ENCODE peak calls at places on chromosome 5, in eight cellular contexts. One of them, this sample, is unnamed.

GRCh38 chr5:106399381-106399780 is 1271.4 kb downstream of the EFNA5 start:
- DNase-seq in fibroblast of mammary gland: peak; percentile 50
- DNase-seq in lower leg skin: no peak
- DNase-seq in thoracic aorta: no peak
- DNase-seq in dorsolateral prefrontal cortex: no peak
- DNase-seq in small intestine: no peak
- DNase-seq in neuronal stem cell: no peak
- DNase-seq in ovary: no peak
- DNase-seq in this sample: peak; percentile 32

GRCh38 chr5:14038341-14038959 is 94.0 kb upstream of the DNAH5 start:
- DNase-seq in lower leg skin: no peak
- DNase-seq in neuronal stem cell: no peak
- DNase-seq in ovary: no peak
- DNase-seq in dorsolateral prefrontal cortex: no peak
- DNase-seq in thoracic aorta: no peak
- DNase-seq in fibroblast of mammary gland: peak; percentile 98
- DNase-seq in small intestine: no peak
- DNase-seq in this sample: peak; percentile 92

GRCh38 chr5:997001-997474 is 11.6 kb upstream of the NKD2 start:
- DNase-seq in dorsolateral prefrontal cortex: no peak
- DNase-seq in small intestine: no peak
- DNase-seq in neuronal stem cell: no peak
- DNase-seq in ovary: peak; percentile 35
- DNase-seq in lower leg skin: no peak
- DNase-seq in fibroblast of mammary gland: no peak
- DNase-seq in thoracic aorta: no peak
- DNase-seq in this sample: no peak

GRCh38 chr5:137462816-137463520 is 36.2 kb downstream of the SPOCK1 start:
- DNase-seq in fibroblast of mammary gland: peak; percentile 18
- DNase-seq in thoracic aorta: no peak
- DNase-seq in small intestine: no peak
- DNase-seq in neuronal stem cell: no peak
- DNase-seq in ovary: no peak
- DNase-seq in lower leg skin: no peak
- DNase-seq in dorsolateral prefrontal cortex: no peak
- DNase-seq in this sample: no peak

GRCh38 chr5:56638768-56639238 is 176.5 kb upstream of the MAP3K1 start:
- DNase-seq in fibroblast of mammary gland: no peak
- DNase-seq in small intestine: no peak
- DNase-seq in dorsolateral prefrontal cortex: no peak
- DNase-seq in neuronal stem cell: no peak
- DNase-seq in ovary: no peak
- DNase-seq in thoracic aorta: no peak
- DNase-seq in lower leg skin: peak; percentile 27
- DNase-seq in this sample: no peak

GRCh38 chr5:112018846-112019245 is 261.9 kb upstream of the NREP start:
- DNase-seq in lower leg skin: no peak
- DNase-seq in neuronal stem cell: no peak
- DNase-seq in fibroblast of mammary gland: no peak
- DNase-seq in small intestine: no peak
- DNase-seq in thoracic aorta: no peak
- DNase-seq in ovary: no peak
- DNase-seq in dorsolateral prefrontal cortex: no peak
- DNase-seq in this sample: no peak

GRCh38 chr5:55603947-55604346 is 69.2 kb upstream of the PLPP1 start:
- DNase-seq in neuronal stem cell: no peak
- DNase-seq in ovary: no peak
- DNase-seq in lower leg skin: no peak
- DNase-seq in thoracic aorta: no peak
- DNase-seq in dorsolateral prefrontal cortex: no peak
- DNase-seq in small intestine: no peak
- DNase-seq in fibroblast of mammary gland: peak; percentile 88
- DNase-seq in this sample: no peak

GRCh38 chr5:3217114-3217513 is 378.5 kb upstream of the IRX1 start:
- DNase-seq in small intestine: no peak
- DNase-seq in ovary: no peak
- DNase-seq in neuronal stem cell: no peak
- DNase-seq in dorsolateral prefrontal cortex: no peak
- DNase-seq in thoracic aorta: no peak
- DNase-seq in fibroblast of mammary gland: no peak
- DNase-seq in lower leg skin: no peak
- DNase-seq in this sample: no peak

GRCh38 chr5:97229688-97230285 is 46.7 kb upstream of the RIOK2 start:
- DNase-seq in neuronal stem cell: no peak
- DNase-seq in ovary: no peak
- DNase-seq in dorsolateral prefrontal cortex: no peak
- DNase-seq in small intestine: no peak
- DNase-seq in lower leg skin: no peak
- DNase-seq in thoracic aorta: no peak
- DNase-seq in fibroblast of mammary gland: no peak
- DNase-seq in this sample: peak; percentile 1

GRCh38 chr5:126516133-126516532 is 78.9 kb downstream of the ALDH7A1 start:
- DNase-seq in fibroblast of mammary gland: peak; percentile 52
- DNase-seq in lower leg skin: no peak
- DNase-seq in neuronal stem cell: no peak
- DNase-seq in small intestine: no peak
- DNase-seq in thoracic aorta: no peak
- DNase-seq in dorsolateral prefrontal cortex: no peak
- DNase-seq in ovary: no peak
- DNase-seq in this sample: no peak

GRCh38 chr5:1294839-1295649 is at the start of gene TERT:
- DNase-seq in lower leg skin: no peak
- DNase-seq in thoracic aorta: no peak
- DNase-seq in ovary: peak; percentile 20
- DNase-seq in small intestine: peak; percentile 14
- DNase-seq in neuronal stem cell: peak; percentile 57
- DNase-seq in fibroblast of mammary gland: no peak
- DNase-seq in dorsolateral prefrontal cortex: no peak
- DNase-seq in this sample: no peak

GRCh38 chr5:180153991-180154390 is 55.0 kb downstream of the RASGEF1C start:
- DNase-seq in neuronal stem cell: no peak
- DNase-seq in lower leg skin: peak; percentile 0
- DNase-seq in fibroblast of mammary gland: no peak
- DNase-seq in ovary: no peak
- DNase-seq in dorsolateral prefrontal cortex: no peak
- DNase-seq in thoracic aorta: no peak
- DNase-seq in small intestine: no peak
- DNase-seq in this sample: no peak

GRCh38 chr5:71576241-71576640 is 10.9 kb upstream of the MCCC2 start:
- DNase-seq in neuronal stem cell: no peak
- DNase-seq in lower leg skin: no peak
- DNase-seq in small intestine: no peak
- DNase-seq in thoracic aorta: no peak
- DNase-seq in ovary: no peak
- DNase-seq in fibroblast of mammary gland: peak; percentile 4
- DNase-seq in dorsolateral prefrontal cortex: no peak
- DNase-seq in this sample: no peak

GRCh38 chr5:96584712-96585111 is 77.5 kb upstream of the CAST start:
- DNase-seq in small intestine: no peak
- DNase-seq in dorsolateral prefrontal cortex: no peak
- DNase-seq in ovary: no peak
- DNase-seq in thoracic aorta: no peak
- DNase-seq in neuronal stem cell: no peak
- DNase-seq in fibroblast of mammary gland: no peak
- DNase-seq in lower leg skin: peak; percentile 22
- DNase-seq in this sample: no peak

GRCh38 chr5:6770826-6771607 is 57.8 kb downstream of the TENT4A start:
- DNase-seq in neuronal stem cell: no peak
- DNase-seq in lower leg skin: no peak
- DNase-seq in fibroblast of mammary gland: no peak
- DNase-seq in dorsolateral prefrontal cortex: no peak
- DNase-seq in thoracic aorta: no peak
- DNase-seq in ovary: no peak
- DNase-seq in small intestine: no peak
- DNase-seq in this sample: no peak

GRCh38 chr5:6774673-6775327 is 61.6 kb downstream of the TENT4A start:
- DNase-seq in lower leg skin: no peak
- DNase-seq in fibroblast of mammary gland: no peak
- DNase-seq in thoracic aorta: no peak
- DNase-seq in neuronal stem cell: no peak
- DNase-seq in ovary: no peak
- DNase-seq in small intestine: no peak
- DNase-seq in dorsolateral prefrontal cortex: no peak
- DNase-seq in this sample: no peak

GRCh38 chr5:6775595-6775994 is 62.4 kb downstream of the TENT4A start:
- DNase-seq in small intestine: no peak
- DNase-seq in thoracic aorta: no peak
- DNase-seq in ovary: no peak
- DNase-seq in dorsolateral prefrontal cortex: no peak
- DNase-seq in fibroblast of mammary gland: no peak
- DNase-seq in lower leg skin: no peak
- DNase-seq in neuronal stem cell: no peak
- DNase-seq in this sample: no peak

GRCh38 chr5:6773342-6774035 is 60.3 kb downstream of the TENT4A start:
- DNase-seq in lower leg skin: no peak
- DNase-seq in fibroblast of mammary gland: no peak
- DNase-seq in thoracic aorta: no peak
- DNase-seq in small intestine: no peak
- DNase-seq in ovary: no peak
- DNase-seq in neuronal stem cell: no peak
- DNase-seq in dorsolateral prefrontal cortex: no peak
- DNase-seq in this sample: no peak

DNA sequence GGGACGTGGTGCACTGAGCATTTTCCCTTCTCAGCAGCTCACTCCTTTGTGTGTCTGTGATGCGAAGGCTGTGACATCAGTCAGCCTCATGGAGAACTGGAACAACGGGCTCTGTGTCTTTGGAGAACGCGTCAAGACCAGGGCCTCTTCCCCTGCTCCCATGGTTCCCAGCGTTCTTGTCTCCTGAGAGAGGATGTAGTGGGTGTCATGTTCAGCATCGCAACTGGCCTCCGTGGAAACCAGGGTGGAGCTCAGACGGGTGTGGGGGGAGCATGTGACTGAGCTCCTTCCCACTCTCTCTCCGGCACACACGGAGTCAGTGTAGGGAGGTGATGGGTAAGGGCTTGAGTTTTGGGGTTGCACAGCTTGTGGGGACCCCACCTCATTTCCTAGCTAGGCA is 59.7 kb downstream of the TENT4A start:
- DNase-seq in small intestine: no peak
- DNase-seq in ovary: no peak
- DNase-seq in lower leg skin: no peak
- DNase-seq in thoracic aorta: no peak
- DNase-seq in dorsolateral prefrontal cortex: no peak
- DNase-seq in neuronal stem cell: no peak
- DNase-seq in fibroblast of mammary gland: peak; percentile 17
- DNase-seq in this sample: no peak
- H3K4me3 ChIP-seq in small intestine: no peak overlapping the region
- H3K4me3 ChIP-seq in ovary: no peak overlapping the region
- H3K4me3 ChIP-seq in lower leg skin: no peak overlapping the region
- H3K4me3 ChIP-seq in thoracic aorta: no peak overlapping the region
- H3K4me3 ChIP-seq in dorsolateral prefrontal cortex: no peak overlapping the region
- H3K4me3 ChIP-seq in neuronal stem cell: no peak overlapping the region
- H3K4me3 ChIP-seq in fibroblast of mammary gland: no peak overlapping the region
- H3K4me3 ChIP-seq in this sample: no peak overlapping the region

GRCh38 chr5:84650448-84650847 is 265.8 kb upstream of the EDIL3 start:
- DNase-seq in lower leg skin: no peak
- DNase-seq in dorsolateral prefrontal cortex: no peak
- DNase-seq in ovary: no peak
- DNase-seq in neuronal stem cell: no peak
- DNase-seq in small intestine: no peak
- DNase-seq in fibroblast of mammary gland: no peak
- DNase-seq in thoracic aorta: no peak
- DNase-seq in this sample: no peak

GRCh38 chr5:84642795-84643194 is 258.1 kb upstream of the EDIL3 start:
- DNase-seq in thoracic aorta: no peak
- DNase-seq in ovary: no peak
- DNase-seq in neuronal stem cell: no peak
- DNase-seq in fibroblast of mammary gland: peak; percentile 28
- DNase-seq in dorsolateral prefrontal cortex: no peak
- DNase-seq in small intestine: no peak
- DNase-seq in lower leg skin: no peak
- DNase-seq in this sample: peak; percentile 31

GRCh38 chr5:84642324-84642723 is 257.6 kb upstream of the EDIL3 start:
- DNase-seq in small intestine: no peak
- DNase-seq in neuronal stem cell: no peak
- DNase-seq in fibroblast of mammary gland: no peak
- DNase-seq in ovary: no peak
- DNase-seq in dorsolateral prefrontal cortex: no peak
- DNase-seq in thoracic aorta: no peak
- DNase-seq in lower leg skin: no peak
- DNase-seq in this sample: no peak

GRCh38 chr5:84647581-84647980 is 262.9 kb upstream of the EDIL3 start:
- DNase-seq in fibroblast of mammary gland: no peak
- DNase-seq in small intestine: no peak
- DNase-seq in dorsolateral prefrontal cortex: no peak
- DNase-seq in thoracic aorta: no peak
- DNase-seq in neuronal stem cell: no peak
- DNase-seq in lower leg skin: no peak
- DNase-seq in ovary: no peak
- DNase-seq in this sample: no peak
- H3K4me3 ChIP-seq in fibroblast of mammary gland: no peak overlapping the region
- H3K4me3 ChIP-seq in small intestine: no peak overlapping the region
- H3K4me3 ChIP-seq in dorsolateral prefrontal cortex: no peak overlapping the region
- H3K4me3 ChIP-seq in thoracic aorta: no peak overlapping the region
- H3K4me3 ChIP-seq in neuronal stem cell: no peak overlapping the region
- H3K4me3 ChIP-seq in lower leg skin: no peak overlapping the region
- H3K4me3 ChIP-seq in ovary: no peak overlapping the region
- H3K4me3 ChIP-seq in this sample: no peak overlapping the region

GRCh38 chr5:151151793-151152192 is 5.8 kb downstream of the ANXA6 start:
- DNase-seq in ovary: no peak
- DNase-seq in fibroblast of mammary gland: peak; percentile 72
- DNase-seq in thoracic aorta: no peak
- DNase-seq in neuronal stem cell: no peak
- DNase-seq in dorsolateral prefrontal cortex: no peak
- DNase-seq in small intestine: no peak
- DNase-seq in lower leg skin: peak; percentile 50
- DNase-seq in this sample: no peak
- H3K4me3 ChIP-seq in ovary: no peak overlapping the region
- H3K4me3 ChIP-seq in fibroblast of mammary gland: no peak overlapping the region
- H3K4me3 ChIP-seq in thoracic aorta: no peak overlapping the region
- H3K4me3 ChIP-seq in neuronal stem cell: no peak overlapping the region
- H3K4me3 ChIP-seq in dorsolateral prefrontal cortex: no peak overlapping the region
- H3K4me3 ChIP-seq in small intestine: no peak overlapping the region
- H3K4me3 ChIP-seq in lower leg skin: no peak overlapping the region
- H3K4me3 ChIP-seq in this sample: no peak overlapping the region

DNA sequence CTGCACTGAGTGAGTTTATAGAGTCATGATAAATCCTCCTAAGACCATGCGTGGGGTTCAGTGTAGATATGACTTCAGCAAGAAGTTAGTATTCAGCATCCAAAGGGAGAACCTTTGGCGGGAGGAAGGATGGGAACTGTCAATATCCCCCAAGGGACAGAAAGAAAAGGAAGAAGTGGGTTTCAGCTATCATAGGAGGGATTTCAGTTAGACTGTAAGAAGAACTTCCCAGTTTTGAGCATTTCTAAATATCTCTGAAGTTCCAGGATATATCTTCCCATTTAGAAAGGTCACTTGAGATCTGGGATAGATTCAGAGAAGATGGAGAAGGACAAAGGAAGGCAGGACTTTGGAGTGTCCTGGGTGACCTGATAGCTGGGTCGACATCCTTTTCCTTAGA is 927 bp downstream of the KCNMB1 start:
- DNase-seq in small intestine: no peak
- DNase-seq in fibroblast of mammary gland: no peak
- DNase-seq in thoracic aorta: no peak
- DNase-seq in ovary: no peak
- DNase-seq in neuronal stem cell: no peak
- DNase-seq in dorsolateral prefrontal cortex: no peak
- DNase-seq in lower leg skin: no peak
- DNase-seq in this sample: no peak
- H3K4me3 ChIP-seq in small intestine: no peak overlapping the region
- H3K4me3 ChIP-seq in fibroblast of mammary gland: no peak overlapping the region
- H3K4me3 ChIP-seq in thoracic aorta: peak overlapping the region; percentile 82
- H3K4me3 ChIP-seq in ovary: peak overlapping the region; percentile 46
- H3K4me3 ChIP-seq in neuronal stem cell: no peak overlapping the region
- H3K4me3 ChIP-seq in dorsolateral prefrontal cortex: no peak overlapping the region
- H3K4me3 ChIP-seq in lower leg skin: no peak overlapping the region
- H3K4me3 ChIP-seq in this sample: no peak overlapping the region

GRCh38 chr5:132813599-132814440 is 718 bp downstream of the SOWAHA start:
- DNase-seq in small intestine: peak; percentile 60
- DNase-seq in fibroblast of mammary gland: no peak
- DNase-seq in neuronal stem cell: no peak
- DNase-seq in ovary: peak; percentile 51
- DNase-seq in dorsolateral prefrontal cortex: peak; percentile 69
- DNase-seq in thoracic aorta: no peak
- DNase-seq in lower leg skin: no peak
- DNase-seq in this sample: no peak
- H3K4me3 ChIP-seq in small intestine: peak overlapping the region; percentile 77
- H3K4me3 ChIP-seq in fibroblast of mammary gland: no peak overlapping the region
- H3K4me3 ChIP-seq in neuronal stem cell: no peak overlapping the region
- H3K4me3 ChIP-seq in ovary: peak overlapping the region; percentile 27
- H3K4me3 ChIP-seq in dorsolateral prefrontal cortex: peak overlapping the region; percentile 45
- H3K4me3 ChIP-seq in thoracic aorta: peak overlapping the region; percentile 71
- H3K4me3 ChIP-seq in lower leg skin: no peak overlapping the region
- H3K4me3 ChIP-seq in this sample: peak overlapping the region; percentile 27